ENCODE peak calls at places on chromosomes 13 and 19, in four cellular contexts. G is NB4, R is NCI-H1417, P is BJ. O is an unnamed sample.

GRCh38 chr13:32045963-32046785 is 14.6 kb downstream of the FRY start:
- DNase-seq in G (peak; percentile 90), R (no peak), P (no peak), O (no peak)

GRCh38 chr13:98447881-98448641 is 128.8 kb downstream of the STK24 start:
- DNase-seq in G (peak; percentile 37), R (peak; percentile 19), P (no peak), O (no peak)

GRCh38 chr13:67148219-67148583 is 81.9 kb downstream of the PCDH9 start:
- DNase-seq in G (no peak), R (no peak), P (peak; percentile 22), O (no peak)

GRCh38 chr19:33831835-33832234 is 35.2 kb downstream of the KCTD15 start:
- DNase-seq in G (no peak), R (no peak), P (no peak), O (no peak)

GRCh38 chr19:6947745-6948144 is 60.4 kb downstream of the ADGRE1 start:
- DNase-seq in G (peak; percentile 69), R (no peak), P (no peak), O (no peak)

GRCh38 chr13:20049558-20050473 is 91.3 kb downstream of the ZMYM2 start:
- DNase-seq in G (no peak), R (no peak), P (no peak), O (no peak)

GRCh38 chr13:111512707-111513106 is 192.3 kb downstream of the TEX29 start:
- DNase-seq in G (no peak), R (no peak), P (no peak), O (no peak)

GRCh38 chr19:30710721-30711120 is 338.5 kb downstream of the ZNF536 start:
- DNase-seq in G (no peak), R (no peak), P (no peak), O (no peak)

GRCh38 chr13:71729441-71729840 is 137.6 kb downstream of the DACH1 start:
- DNase-seq in G (no peak), R (no peak), P (no peak), O (no peak)

GRCh38 chr19:17302391-17303166 is 646 bp downstream of the ABHD8 start:
- DNase-seq in G (peak; percentile 68), R (peak; percentile 34), P (no peak), O (no peak)

GRCh38 chr19:44684892-44685847 is 13.8 kb upstream of the CEACAM16 start:
- DNase-seq in G (peak; percentile 43), R (no peak), P (peak; percentile 57), O (no peak)

GRCh38 chr13:101698400-101698799 is 245.9 kb downstream of the ITGBL1 start:
- DNase-seq in G (no peak), R (no peak), P (peak; percentile 10), O (no peak)

GRCh38 chr13:114311387-114311786 is 2.9 kb upstream of the CHAMP1 start:
- DNase-seq in G (peak; percentile 23), R (no peak), P (no peak), O (no peak)

GRCh38 chr13:113178896-113179167 is 20.4 kb downstream of the PROZ start:
- DNase-seq in G (no peak), R (no peak), P (no peak), O (no peak)

GRCh38 chr19:22733691-22734090 is 50.3 kb downstream of the ZNF99 start:
- DNase-seq in G (no peak), R (no peak), P (no peak), O (no peak)

O was measured in T-helper 22 cell.